ENCODE peak calls at places on chromosomes 16 and 17, in seven cellular contexts. One of them, this sample, is unnamed.

GRCh38 chr16:87581867-87582220 is 20.5 kb upstream of the JPH3 start:
- DNase-seq in T-helper 22 cell: no peak
- DNase-seq in mucosa of gallbladder: peak; percentile 86
- DNase-seq in T-helper 1 cell: no peak
- DNase-seq in CD8-positive, alpha-beta T cell: no peak
- DNase-seq in stimulated activated CD4-positive, alpha-beta T cell treated with anti-CD3 and anti-CD28 coated beads, Interleukin-1b, Interleukin-23, amount 100 ng/mL, for 24 hours: no peak
- DNase-seq in GM10248: no peak
- DNase-seq in this sample: no peak

GRCh38 chr17:29292992-29293889 is 707 bp downstream of the NUFIP2 start:
- DNase-seq in stimulated activated CD4-positive, alpha-beta T cell treated with anti-CD3 and anti-CD28 coated beads, Interleukin-1b, Interleukin-23, amount 100 ng/mL, for 24 hours: peak; percentile 35
- DNase-seq in mucosa of gallbladder: peak; percentile 53
- DNase-seq in T-helper 1 cell: peak; percentile 35
- DNase-seq in T-helper 22 cell: peak; percentile 50
- DNase-seq in CD8-positive, alpha-beta T cell: peak; percentile 64
- DNase-seq in GM10248: peak; percentile 63
- DNase-seq in this sample: peak; percentile 70

GRCh38 chr16:4142268-4142667 is 26.0 kb upstream of the ADCY9 start:
- DNase-seq in mucosa of gallbladder: no peak
- DNase-seq in stimulated activated CD4-positive, alpha-beta T cell treated with anti-CD3 and anti-CD28 coated beads, Interleukin-1b, Interleukin-23, amount 100 ng/mL, for 24 hours: no peak
- DNase-seq in T-helper 22 cell: no peak
- DNase-seq in CD8-positive, alpha-beta T cell: peak; percentile 49
- DNase-seq in GM10248: peak; percentile 35
- DNase-seq in T-helper 1 cell: peak; percentile 7
- DNase-seq in this sample: peak; percentile 61

GRCh38 chr17:78993981-78994671 is 14.4 kb upstream of the LGALS3BP start:
- DNase-seq in GM10248: no peak
- DNase-seq in CD8-positive, alpha-beta T cell: no peak
- DNase-seq in stimulated activated CD4-positive, alpha-beta T cell treated with anti-CD3 and anti-CD28 coated beads, Interleukin-1b, Interleukin-23, amount 100 ng/mL, for 24 hours: no peak
- DNase-seq in T-helper 22 cell: no peak
- DNase-seq in mucosa of gallbladder: no peak
- DNase-seq in T-helper 1 cell: no peak
- DNase-seq in this sample: no peak

GRCh38 chr16:78505544-78506371 is 406.3 kb downstream of the WWOX start:
- DNase-seq in stimulated activated CD4-positive, alpha-beta T cell treated with anti-CD3 and anti-CD28 coated beads, Interleukin-1b, Interleukin-23, amount 100 ng/mL, for 24 hours: no peak
- DNase-seq in mucosa of gallbladder: peak; percentile 68
- DNase-seq in T-helper 1 cell: no peak
- DNase-seq in T-helper 22 cell: no peak
- DNase-seq in GM10248: no peak
- DNase-seq in CD8-positive, alpha-beta T cell: no peak
- DNase-seq in this sample: no peak

GRCh38 chr16:15874745-15875314 is 13.6 kb downstream of the CEP20 start:
- DNase-seq in CD8-positive, alpha-beta T cell: no peak
- DNase-seq in T-helper 22 cell: no peak
- DNase-seq in mucosa of gallbladder: peak; percentile 28
- DNase-seq in T-helper 1 cell: no peak
- DNase-seq in stimulated activated CD4-positive, alpha-beta T cell treated with anti-CD3 and anti-CD28 coated beads, Interleukin-1b, Interleukin-23, amount 100 ng/mL, for 24 hours: no peak
- DNase-seq in GM10248: no peak
- DNase-seq in this sample: peak; percentile 30

GRCh38 chr17:13647551-13647950 is 45.8 kb upstream of the HS3ST3A1 start:
- DNase-seq in mucosa of gallbladder: no peak
- DNase-seq in T-helper 22 cell: no peak
- DNase-seq in T-helper 1 cell: no peak
- DNase-seq in stimulated activated CD4-positive, alpha-beta T cell treated with anti-CD3 and anti-CD28 coated beads, Interleukin-1b, Interleukin-23, amount 100 ng/mL, for 24 hours: no peak
- DNase-seq in GM10248: no peak
- DNase-seq in CD8-positive, alpha-beta T cell: no peak
- DNase-seq in this sample: no peak

GRCh38 chr16:81429045-81429521 is 15.5 kb upstream of the CMIP start:
- DNase-seq in T-helper 22 cell: no peak
- DNase-seq in mucosa of gallbladder: no peak
- DNase-seq in CD8-positive, alpha-beta T cell: no peak
- DNase-seq in GM10248: no peak
- DNase-seq in stimulated activated CD4-positive, alpha-beta T cell treated with anti-CD3 and anti-CD28 coated beads, Interleukin-1b, Interleukin-23, amount 100 ng/mL, for 24 hours: no peak
- DNase-seq in T-helper 1 cell: no peak
- DNase-seq in this sample: peak; percentile 56

GRCh38 chr17:45705123-45706009 is 78.8 kb upstream of the CRHR1 start:
- DNase-seq in GM10248: no peak
- DNase-seq in stimulated activated CD4-positive, alpha-beta T cell treated with anti-CD3 and anti-CD28 coated beads, Interleukin-1b, Interleukin-23, amount 100 ng/mL, for 24 hours: no peak
- DNase-seq in T-helper 22 cell: no peak
- DNase-seq in mucosa of gallbladder: no peak
- DNase-seq in T-helper 1 cell: no peak
- DNase-seq in CD8-positive, alpha-beta T cell: no peak
- DNase-seq in this sample: no peak

GRCh38 chr17:73384926-73385325 is 73.1 kb upstream of the CDC42EP4 start:
- DNase-seq in T-helper 1 cell: no peak
- DNase-seq in stimulated activated CD4-positive, alpha-beta T cell treated with anti-CD3 and anti-CD28 coated beads, Interleukin-1b, Interleukin-23, amount 100 ng/mL, for 24 hours: no peak
- DNase-seq in T-helper 22 cell: no peak
- DNase-seq in CD8-positive, alpha-beta T cell: no peak
- DNase-seq in GM10248: no peak
- DNase-seq in mucosa of gallbladder: no peak
- DNase-seq in this sample: no peak

GRCh38 chr17:75589017-75589918 is 1.7 kb downstream of the MYO15B start:
- DNase-seq in GM10248: peak; percentile 100
- DNase-seq in stimulated activated CD4-positive, alpha-beta T cell treated with anti-CD3 and anti-CD28 coated beads, Interleukin-1b, Interleukin-23, amount 100 ng/mL, for 24 hours: peak; percentile 95
- DNase-seq in T-helper 1 cell: peak; percentile 90
- DNase-seq in CD8-positive, alpha-beta T cell: peak; percentile 97
- DNase-seq in mucosa of gallbladder: peak; percentile 96
- DNase-seq in T-helper 22 cell: peak; percentile 86
- DNase-seq in this sample: peak; percentile 94

GRCh38 chr16:66364117-66364958 is 2.2 kb upstream of the CDH5 start:
- DNase-seq in mucosa of gallbladder: peak; percentile 65
- DNase-seq in CD8-positive, alpha-beta T cell: no peak
- DNase-seq in GM10248: no peak
- DNase-seq in T-helper 1 cell: no peak
- DNase-seq in T-helper 22 cell: no peak
- DNase-seq in stimulated activated CD4-positive, alpha-beta T cell treated with anti-CD3 and anti-CD28 coated beads, Interleukin-1b, Interleukin-23, amount 100 ng/mL, for 24 hours: no peak
- DNase-seq in this sample: no peak

GRCh38 chr17:14432058-14432457 is 131.2 kb downstream of the HS3ST3B1 start:
- DNase-seq in T-helper 22 cell: no peak
- DNase-seq in GM10248: no peak
- DNase-seq in T-helper 1 cell: no peak
- DNase-seq in mucosa of gallbladder: no peak
- DNase-seq in CD8-positive, alpha-beta T cell: no peak
- DNase-seq in stimulated activated CD4-positive, alpha-beta T cell treated with anti-CD3 and anti-CD28 coated beads, Interleukin-1b, Interleukin-23, amount 100 ng/mL, for 24 hours: no peak
- DNase-seq in this sample: no peak

GRCh38 chr16:14005335-14005734 is 65.8 kb upstream of the MRTFB start:
- DNase-seq in GM10248: no peak
- DNase-seq in stimulated activated CD4-positive, alpha-beta T cell treated with anti-CD3 and anti-CD28 coated beads, Interleukin-1b, Interleukin-23, amount 100 ng/mL, for 24 hours: no peak
- DNase-seq in T-helper 22 cell: no peak
- DNase-seq in CD8-positive, alpha-beta T cell: no peak
- DNase-seq in mucosa of gallbladder: no peak
- DNase-seq in T-helper 1 cell: no peak
- DNase-seq in this sample: no peak

GRCh38 chr16:20566864-20567263 is 9.3 kb downstream of the ACSM2B start:
- DNase-seq in T-helper 22 cell: no peak
- DNase-seq in stimulated activated CD4-positive, alpha-beta T cell treated with anti-CD3 and anti-CD28 coated beads, Interleukin-1b, Interleukin-23, amount 100 ng/mL, for 24 hours: no peak
- DNase-seq in mucosa of gallbladder: no peak
- DNase-seq in T-helper 1 cell: no peak
- DNase-seq in CD8-positive, alpha-beta T cell: no peak
- DNase-seq in GM10248: no peak
- DNase-seq in this sample: no peak

GRCh38 chr17:58626905-58627304 is 64.9 kb downstream of the TEX14 start:
- DNase-seq in stimulated activated CD4-positive, alpha-beta T cell treated with anti-CD3 and anti-CD28 coated beads, Interleukin-1b, Interleukin-23, amount 100 ng/mL, for 24 hours: no peak
- DNase-seq in GM10248: no peak
- DNase-seq in T-helper 1 cell: no peak
- DNase-seq in CD8-positive, alpha-beta T cell: no peak
- DNase-seq in T-helper 22 cell: no peak
- DNase-seq in mucosa of gallbladder: no peak
- DNase-seq in this sample: no peak

GRCh38 chr17:15912416-15912955 is 32.4 kb upstream of the ADORA2B start:
- DNase-seq in mucosa of gallbladder: no peak
- DNase-seq in GM10248: no peak
- DNase-seq in T-helper 22 cell: no peak
- DNase-seq in CD8-positive, alpha-beta T cell: no peak
- DNase-seq in stimulated activated CD4-positive, alpha-beta T cell treated with anti-CD3 and anti-CD28 coated beads, Interleukin-1b, Interleukin-23, amount 100 ng/mL, for 24 hours: no peak
- DNase-seq in T-helper 1 cell: no peak
- DNase-seq in this sample: no peak

GRCh38 chr16:20931066-20931465 is 30.5 kb downstream of the LYRM1 start:
- DNase-seq in T-helper 1 cell: no peak
- DNase-seq in mucosa of gallbladder: no peak
- DNase-seq in CD8-positive, alpha-beta T cell: no peak
- DNase-seq in T-helper 22 cell: no peak
- DNase-seq in GM10248: no peak
- DNase-seq in stimulated activated CD4-positive, alpha-beta T cell treated with anti-CD3 and anti-CD28 coated beads, Interleukin-1b, Interleukin-23, amount 100 ng/mL, for 24 hours: no peak
- DNase-seq in this sample: no peak

GRCh38 chr17:77516902-77517301 is 376.1 kb downstream of the SEC14L1 start:
- DNase-seq in T-helper 22 cell: peak; percentile 22
- DNase-seq in T-helper 1 cell: no peak
- DNase-seq in GM10248: no peak
- DNase-seq in mucosa of gallbladder: no peak
- DNase-seq in stimulated activated CD4-positive, alpha-beta T cell treated with anti-CD3 and anti-CD28 coated beads, Interleukin-1b, Interleukin-23, amount 100 ng/mL, for 24 hours: no peak
- DNase-seq in CD8-positive, alpha-beta T cell: peak; percentile 31
- DNase-seq in this sample: no peak

GRCh38 chr16:57585051-57585687 is 42.7 kb downstream of the ADGRG5 start:
- DNase-seq in mucosa of gallbladder: peak; percentile 1
- DNase-seq in CD8-positive, alpha-beta T cell: no peak
- DNase-seq in T-helper 22 cell: no peak
- DNase-seq in GM10248: no peak
- DNase-seq in stimulated activated CD4-positive, alpha-beta T cell treated with anti-CD3 and anti-CD28 coated beads, Interleukin-1b, Interleukin-23, amount 100 ng/mL, for 24 hours: no peak
- DNase-seq in T-helper 1 cell: no peak
- DNase-seq in this sample: no peak

GRCh38 chr17:37107406-37108083 is 158.8 kb downstream of the AATF start:
- DNase-seq in stimulated activated CD4-positive, alpha-beta T cell treated with anti-CD3 and anti-CD28 coated beads, Interleukin-1b, Interleukin-23, amount 100 ng/mL, for 24 hours: no peak
- DNase-seq in GM10248: no peak
- DNase-seq in CD8-positive, alpha-beta T cell: no peak
- DNase-seq in T-helper 1 cell: no peak
- DNase-seq in T-helper 22 cell: no peak
- DNase-seq in mucosa of gallbladder: peak; percentile 48
- DNase-seq in this sample: no peak

GRCh38 chr17:81456091-81456490 is 56.5 kb downstream of the ACTG1 start:
- DNase-seq in GM10248: no peak
- DNase-seq in stimulated activated CD4-positive, alpha-beta T cell treated with anti-CD3 and anti-CD28 coated beads, Interleukin-1b, Interleukin-23, amount 100 ng/mL, for 24 hours: no peak
- DNase-seq in mucosa of gallbladder: no peak
- DNase-seq in T-helper 22 cell: no peak
- DNase-seq in CD8-positive, alpha-beta T cell: no peak
- DNase-seq in T-helper 1 cell: no peak
- DNase-seq in this sample: no peak

GRCh38 chr16:566475-567361 is at the start of gene NHLRC4:
- DNase-seq in T-helper 22 cell: no peak
- DNase-seq in CD8-positive, alpha-beta T cell: peak; percentile 57
- DNase-seq in T-helper 1 cell: no peak
- DNase-seq in stimulated activated CD4-positive, alpha-beta T cell treated with anti-CD3 and anti-CD28 coated beads, Interleukin-1b, Interleukin-23, amount 100 ng/mL, for 24 hours: no peak
- DNase-seq in mucosa of gallbladder: peak; percentile 67
- DNase-seq in GM10248: peak; percentile 91
- DNase-seq in this sample: peak; percentile 86

GRCh38 chr16:65125322-65125721 is 3.5 kb upstream of the CDH11 start:
- DNase-seq in T-helper 1 cell: no peak
- DNase-seq in stimulated activated CD4-positive, alpha-beta T cell treated with anti-CD3 and anti-CD28 coated beads, Interleukin-1b, Interleukin-23, amount 100 ng/mL, for 24 hours: no peak
- DNase-seq in mucosa of gallbladder: no peak
- DNase-seq in T-helper 22 cell: no peak
- DNase-seq in GM10248: no peak
- DNase-seq in CD8-positive, alpha-beta T cell: no peak
- DNase-seq in this sample: no peak

This sample was measured in GM12865.